ENCODE peak calls at places on chromosomes 2 and 18, in seven cellular contexts. One of them, this sample, is unnamed.

GRCh38 chr2:13193900-13194299 is 477.2 kb downstream of the TRIB2 start:
- DNase-seq in breast epithelium: no peak
- DNase-seq in cardiac muscle cell: peak; percentile 22
- DNase-seq in suprapubic skin: no peak
- DNase-seq in esophagus squamous epithelium: no peak
- DNase-seq in left ventricle myocardium inferior: no peak
- DNase-seq in adrenal gland: no peak
- DNase-seq in this sample: peak; percentile 34

GRCh38 chr2:212254331-212254730 is 284.3 kb downstream of the ERBB4 start:
- DNase-seq in cardiac muscle cell: no peak
- DNase-seq in left ventricle myocardium inferior: no peak
- DNase-seq in breast epithelium: no peak
- DNase-seq in esophagus squamous epithelium: no peak
- DNase-seq in adrenal gland: no peak
- DNase-seq in suprapubic skin: no peak
- DNase-seq in this sample: no peak

GRCh38 chr2:172082944-172083718 is 2.2 kb upstream of the DLX1 start:
- DNase-seq in breast epithelium: no peak
- DNase-seq in adrenal gland: no peak
- DNase-seq in left ventricle myocardium inferior: no peak
- DNase-seq in suprapubic skin: peak; percentile 79
- DNase-seq in esophagus squamous epithelium: no peak
- DNase-seq in cardiac muscle cell: no peak
- DNase-seq in this sample: peak; percentile 51

GRCh38 chr2:69026026-69026425 is 13.0 kb downstream of the ANTXR1 start:
- DNase-seq in left ventricle myocardium inferior: no peak
- DNase-seq in cardiac muscle cell: peak; percentile 67
- DNase-seq in breast epithelium: no peak
- DNase-seq in suprapubic skin: no peak
- DNase-seq in esophagus squamous epithelium: no peak
- DNase-seq in adrenal gland: no peak
- DNase-seq in this sample: no peak

GRCh38 chr2:134412639-134412999 is 158.7 kb downstream of the MGAT5 start:
- DNase-seq in breast epithelium: peak; percentile 34
- DNase-seq in left ventricle myocardium inferior: no peak
- DNase-seq in esophagus squamous epithelium: no peak
- DNase-seq in adrenal gland: no peak
- DNase-seq in cardiac muscle cell: no peak
- DNase-seq in suprapubic skin: no peak
- DNase-seq in this sample: no peak

GRCh38 chr2:26852405-26853348 is 4.7 kb downstream of the DPYSL5 start:
- DNase-seq in esophagus squamous epithelium: no peak
- DNase-seq in cardiac muscle cell: no peak
- DNase-seq in adrenal gland: no peak
- DNase-seq in left ventricle myocardium inferior: no peak
- DNase-seq in breast epithelium: no peak
- DNase-seq in suprapubic skin: no peak
- DNase-seq in this sample: no peak

GRCh38 chr2:73142937-73143336 is 30.2 kb upstream of the RAB11FIP5 start:
- DNase-seq in cardiac muscle cell: no peak
- DNase-seq in left ventricle myocardium inferior: no peak
- DNase-seq in esophagus squamous epithelium: no peak
- DNase-seq in adrenal gland: no peak
- DNase-seq in breast epithelium: no peak
- DNase-seq in suprapubic skin: no peak
- DNase-seq in this sample: no peak

GRCh38 chr2:211617803-211618202 is 920.8 kb downstream of the ERBB4 start:
- DNase-seq in suprapubic skin: no peak
- DNase-seq in breast epithelium: no peak
- DNase-seq in cardiac muscle cell: no peak
- DNase-seq in left ventricle myocardium inferior: no peak
- DNase-seq in esophagus squamous epithelium: no peak
- DNase-seq in adrenal gland: no peak
- DNase-seq in this sample: no peak

GRCh38 chr2:67625671-67626070 is 228.5 kb downstream of the ETAA1 start:
- DNase-seq in suprapubic skin: no peak
- DNase-seq in breast epithelium: no peak
- DNase-seq in adrenal gland: no peak
- DNase-seq in cardiac muscle cell: peak; percentile 79
- DNase-seq in left ventricle myocardium inferior: no peak
- DNase-seq in esophagus squamous epithelium: no peak
- DNase-seq in this sample: no peak

GRCh38 chr2:69221960-69222751 is 164.9 kb downstream of the GFPT1 start:
- DNase-seq in esophagus squamous epithelium: no peak
- DNase-seq in left ventricle myocardium inferior: no peak
- DNase-seq in breast epithelium: no peak
- DNase-seq in suprapubic skin: no peak
- DNase-seq in adrenal gland: no peak
- DNase-seq in cardiac muscle cell: peak; percentile 62
- DNase-seq in this sample: no peak

GRCh38 chr2:86525421-86526340 is 37.6 kb downstream of the CHMP3 start:
- DNase-seq in left ventricle myocardium inferior: no peak
- DNase-seq in cardiac muscle cell: no peak
- DNase-seq in breast epithelium: no peak
- DNase-seq in suprapubic skin: no peak
- DNase-seq in adrenal gland: no peak
- DNase-seq in esophagus squamous epithelium: no peak
- DNase-seq in this sample: no peak

GRCh38 chr2:20614201-20615045 is 36.5 kb downstream of the HS1BP3 start:
- DNase-seq in breast epithelium: peak; percentile 70
- DNase-seq in cardiac muscle cell: no peak
- DNase-seq in adrenal gland: peak; percentile 14
- DNase-seq in left ventricle myocardium inferior: peak; percentile 32
- DNase-seq in suprapubic skin: peak; percentile 54
- DNase-seq in esophagus squamous epithelium: no peak
- DNase-seq in this sample: peak; percentile 78

GRCh38 chr2:235521844-235522243 is 28.0 kb downstream of the AGAP1 start:
- DNase-seq in suprapubic skin: no peak
- DNase-seq in breast epithelium: no peak
- DNase-seq in adrenal gland: no peak
- DNase-seq in cardiac muscle cell: peak; percentile 59
- DNase-seq in left ventricle myocardium inferior: no peak
- DNase-seq in esophagus squamous epithelium: no peak
- DNase-seq in this sample: no peak

GRCh38 chr2:36356199-36356989 is 816 bp downstream of the CRIM1 start:
- DNase-seq in esophagus squamous epithelium: no peak
- DNase-seq in breast epithelium: peak; percentile 51
- DNase-seq in adrenal gland: peak; percentile 64
- DNase-seq in suprapubic skin: peak; percentile 84
- DNase-seq in left ventricle myocardium inferior: peak; percentile 54
- DNase-seq in cardiac muscle cell: peak; percentile 62
- DNase-seq in this sample: peak; percentile 53

GRCh38 chr2:74648009-74648443 is at the start of gene M1AP:
- DNase-seq in suprapubic skin: no peak
- DNase-seq in cardiac muscle cell: no peak
- DNase-seq in adrenal gland: no peak
- DNase-seq in esophagus squamous epithelium: no peak
- DNase-seq in breast epithelium: no peak
- DNase-seq in left ventricle myocardium inferior: no peak
- DNase-seq in this sample: no peak

GRCh38 chr18:26307161-26307773 is 81.0 kb downstream of the TAF4B start:
- DNase-seq in suprapubic skin: no peak
- DNase-seq in cardiac muscle cell: peak; percentile 78
- DNase-seq in esophagus squamous epithelium: no peak
- DNase-seq in adrenal gland: peak; percentile 22
- DNase-seq in breast epithelium: peak; percentile 27
- DNase-seq in left ventricle myocardium inferior: no peak
- DNase-seq in this sample: no peak

GRCh38 chr18:70132999-70133398 is 72.5 kb downstream of the RTTN start:
- DNase-seq in adrenal gland: no peak
- DNase-seq in cardiac muscle cell: peak; percentile 67
- DNase-seq in breast epithelium: no peak
- DNase-seq in esophagus squamous epithelium: no peak
- DNase-seq in left ventricle myocardium inferior: no peak
- DNase-seq in suprapubic skin: no peak
- DNase-seq in this sample: peak; percentile 71

GRCh38 chr18:35862115-35862640 is 110.3 kb upstream of the RMP24 start:
- DNase-seq in cardiac muscle cell: peak; percentile 3
- DNase-seq in suprapubic skin: no peak
- DNase-seq in esophagus squamous epithelium: no peak
- DNase-seq in breast epithelium: no peak
- DNase-seq in left ventricle myocardium inferior: no peak
- DNase-seq in adrenal gland: no peak
- DNase-seq in this sample: no peak

GRCh38 chr2:220956429-220956828 is 615.7 kb downstream of the EPHA4 start:
- DNase-seq in adrenal gland: no peak
- DNase-seq in suprapubic skin: no peak
- DNase-seq in breast epithelium: no peak
- DNase-seq in cardiac muscle cell: no peak
- DNase-seq in esophagus squamous epithelium: no peak
- DNase-seq in left ventricle myocardium inferior: no peak
- DNase-seq in this sample: no peak

GRCh38 chr2:85775406-85776381 is 21.9 kb downstream of the ATOH8 start:
- DNase-seq in cardiac muscle cell: no peak
- DNase-seq in esophagus squamous epithelium: no peak
- DNase-seq in suprapubic skin: no peak
- DNase-seq in breast epithelium: no peak
- DNase-seq in adrenal gland: no peak
- DNase-seq in left ventricle myocardium inferior: peak; percentile 12
- DNase-seq in this sample: no peak

GRCh38 chr18:8696749-8697211 is 8.6 kb upstream of the MTCL1 start:
- DNase-seq in adrenal gland: peak; percentile 58
- DNase-seq in left ventricle myocardium inferior: peak; percentile 79
- DNase-seq in breast epithelium: peak; percentile 63
- DNase-seq in cardiac muscle cell: peak; percentile 61
- DNase-seq in esophagus squamous epithelium: peak; percentile 12
- DNase-seq in suprapubic skin: no peak
- DNase-seq in this sample: peak; percentile 56

GRCh38 chr2:177275041-177275440 is 10.5 kb upstream of the NFE2L2 start:
- DNase-seq in adrenal gland: no peak
- DNase-seq in cardiac muscle cell: peak; percentile 87
- DNase-seq in esophagus squamous epithelium: no peak
- DNase-seq in suprapubic skin: no peak
- DNase-seq in left ventricle myocardium inferior: no peak
- DNase-seq in breast epithelium: no peak
- DNase-seq in this sample: no peak

GRCh38 chr18:11387880-11388279 is 221.5 kb upstream of the SLC35G4 start:
- DNase-seq in adrenal gland: peak; percentile 82
- DNase-seq in esophagus squamous epithelium: no peak
- DNase-seq in suprapubic skin: no peak
- DNase-seq in cardiac muscle cell: peak; percentile 63
- DNase-seq in breast epithelium: no peak
- DNase-seq in left ventricle myocardium inferior: peak; percentile 63
- DNase-seq in this sample: peak; percentile 5

GRCh38 chr2:60612028-60612427 is 58.6 kb upstream of the BCL11A start:
- DNase-seq in suprapubic skin: no peak
- DNase-seq in cardiac muscle cell: no peak
- DNase-seq in esophagus squamous epithelium: no peak
- DNase-seq in adrenal gland: no peak
- DNase-seq in breast epithelium: no peak
- DNase-seq in left ventricle myocardium inferior: no peak
- DNase-seq in this sample: no peak
- H3K27me3 ChIP-seq in suprapubic skin: no peaks in the 10 kb centered on the region
- H3K27me3 ChIP-seq in cardiac muscle cell: no peaks in the 10 kb centered on the region
- H3K27me3 ChIP-seq in esophagus squamous epithelium: peaks cover 13% of the 10 kb centered on the region
- H3K27me3 ChIP-seq in adrenal gland: no peaks in the 10 kb centered on the region
- H3K27me3 ChIP-seq in breast epithelium: no peaks in the 10 kb centered on the region
- H3K27me3 ChIP-seq in left ventricle myocardium inferior: peaks cover 89% of the 10 kb centered on the region
- H3K27me3 ChIP-seq in this sample: no peaks in the 10 kb centered on the region

DNA sequence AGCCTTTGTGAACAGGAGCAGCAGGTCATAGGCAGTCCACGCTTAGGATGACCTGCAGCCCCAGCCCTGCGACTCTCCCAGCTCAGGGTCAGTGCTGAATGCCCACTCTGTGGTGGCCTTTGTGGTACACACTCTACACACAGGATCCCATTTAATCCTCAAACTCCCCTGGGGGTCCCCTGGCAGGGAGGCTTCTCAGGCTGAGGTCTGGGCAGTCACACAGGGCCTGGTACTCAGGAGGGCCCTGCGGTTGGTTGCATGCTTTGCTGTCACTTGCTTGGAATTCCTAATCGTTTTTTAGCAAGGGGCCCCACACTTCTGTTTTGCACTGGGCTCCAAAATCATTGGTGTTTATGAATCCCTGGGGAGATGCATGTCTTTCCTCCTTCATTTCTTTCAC is 113.0 kb downstream of the EML6 start:
- DNase-seq in suprapubic skin: no peak
- DNase-seq in breast epithelium: no peak
- DNase-seq in cardiac muscle cell: no peak
- DNase-seq in esophagus squamous epithelium: no peak
- DNase-seq in adrenal gland: no peak
- DNase-seq in left ventricle myocardium inferior: no peak
- DNase-seq in this sample: no peak
- H3K36me3 ChIP-seq in suprapubic skin: no peaks in the 10 kb centered on the region
- H3K36me3 ChIP-seq in breast epithelium: no peaks in the 10 kb centered on the region
- H3K36me3 ChIP-seq in cardiac muscle cell: no peaks in the 10 kb centered on the region
- H3K36me3 ChIP-seq in esophagus squamous epithelium: no peaks in the 10 kb centered on the region
- H3K36me3 ChIP-seq in adrenal gland: no peaks in the 10 kb centered on the region
- H3K36me3 ChIP-seq in left ventricle myocardium inferior: no peaks in the 10 kb centered on the region
- H3K36me3 ChIP-seq in this sample: no peaks in the 10 kb centered on the region

GRCh38 chr2:119491776-119492525 is 32.3 kb downstream of the SCTR start:
- DNase-seq in esophagus squamous epithelium: no peak
- DNase-seq in left ventricle myocardium inferior: no peak
- DNase-seq in adrenal gland: no peak
- DNase-seq in breast epithelium: peak; percentile 77
- DNase-seq in cardiac muscle cell: peak; percentile 88
- DNase-seq in suprapubic skin: peak; percentile 34
- DNase-seq in this sample: peak; percentile 80

GRCh38 chr2:119496682-119497081 is 27.6 kb downstream of the SCTR start:
- DNase-seq in esophagus squamous epithelium: no peak
- DNase-seq in suprapubic skin: peak; percentile 60
- DNase-seq in cardiac muscle cell: no peak
- DNase-seq in left ventricle myocardium inferior: no peak
- DNase-seq in breast epithelium: no peak
- DNase-seq in adrenal gland: no peak
- DNase-seq in this sample: no peak

GRCh38 chr2:119490653-119491195 is 33.6 kb downstream of the SCTR start:
- DNase-seq in left ventricle myocardium inferior: no peak
- DNase-seq in cardiac muscle cell: no peak
- DNase-seq in breast epithelium: no peak
- DNase-seq in adrenal gland: no peak
- DNase-seq in suprapubic skin: peak; percentile 49
- DNase-seq in esophagus squamous epithelium: no peak
- DNase-seq in this sample: no peak

GRCh38 chr2:119494163-119494790 is 30.0 kb downstream of the SCTR start:
- DNase-seq in cardiac muscle cell: no peak
- DNase-seq in left ventricle myocardium inferior: no peak
- DNase-seq in adrenal gland: no peak
- DNase-seq in esophagus squamous epithelium: no peak
- DNase-seq in breast epithelium: no peak
- DNase-seq in suprapubic skin: peak; percentile 69
- DNase-seq in this sample: no peak

DNA sequence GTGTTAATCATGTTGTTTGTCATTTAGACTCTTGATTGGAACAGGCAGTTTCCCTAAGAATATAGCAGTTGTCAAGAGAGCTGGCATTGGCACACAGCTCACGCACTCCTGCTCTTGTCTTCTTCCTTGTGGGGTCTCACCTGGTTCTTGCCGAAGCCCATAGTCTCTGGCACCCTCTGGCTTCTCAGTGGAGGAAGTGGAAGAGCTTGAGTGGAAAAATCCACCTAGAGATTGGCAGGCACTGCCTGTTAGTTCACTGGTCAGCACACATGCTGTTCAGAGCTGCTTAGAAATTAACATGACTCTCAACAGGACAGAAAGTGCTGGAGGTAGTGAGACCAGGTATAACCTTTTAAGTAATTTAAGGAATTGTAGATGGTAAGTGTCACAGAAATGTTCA is 28.3 kb downstream of the SCTR start:
- DNase-seq in breast epithelium: no peak
- DNase-seq in esophagus squamous epithelium: no peak
- DNase-seq in adrenal gland: no peak
- DNase-seq in left ventricle myocardium inferior: no peak
- DNase-seq in cardiac muscle cell: no peak
- DNase-seq in suprapubic skin: peak; percentile 29
- DNase-seq in this sample: no peak
- H3K27me3 ChIP-seq in breast epithelium: no peaks in the 10 kb centered on the region
- H3K27me3 ChIP-seq in esophagus squamous epithelium: peaks cover 35% of the 10 kb centered on the region
- H3K27me3 ChIP-seq in adrenal gland: no peaks in the 10 kb centered on the region
- H3K27me3 ChIP-seq in left ventricle myocardium inferior: peaks cover 18% of the 10 kb centered on the region
- H3K27me3 ChIP-seq in cardiac muscle cell: no peaks in the 10 kb centered on the region
- H3K27me3 ChIP-seq in suprapubic skin: peaks cover 4% of the 10 kb centered on the region
- H3K27me3 ChIP-seq in this sample: no peaks in the 10 kb centered on the region

GRCh38 chr18:62772860-62773584 is 57.7 kb downstream of the PHLPP1 start:
- DNase-seq in suprapubic skin: no peak
- DNase-seq in adrenal gland: no peak
- DNase-seq in breast epithelium: no peak
- DNase-seq in esophagus squamous epithelium: no peak
- DNase-seq in cardiac muscle cell: no peak
- DNase-seq in left ventricle myocardium inferior: no peak
- DNase-seq in this sample: no peak
- H3K36me3 ChIP-seq in suprapubic skin: no peaks in the 10 kb centered on the region
- H3K36me3 ChIP-seq in adrenal gland: no peaks in the 10 kb centered on the region
- H3K36me3 ChIP-seq in breast epithelium: no peaks in the 10 kb centered on the region
- H3K36me3 ChIP-seq in esophagus squamous epithelium: no peaks in the 10 kb centered on the region
- H3K36me3 ChIP-seq in cardiac muscle cell: no peaks in the 10 kb centered on the region
- H3K36me3 ChIP-seq in left ventricle myocardium inferior: no peaks in the 10 kb centered on the region
- H3K36me3 ChIP-seq in this sample: no peaks in the 10 kb centered on the region